ENCODE peak calls at places on chromosome 5, in eight cellular contexts. N is activated effector memory CD4-positive, alpha-beta T cell treated with anti-CD3 and anti-CD28 coated beads, Interleukin-2, amount 50 U/mL, for 16 hours; Y is stimulated activated CD4-positive, alpha-beta T cell treated with anti-CD3 and anti-CD28 coated beads, Interleukin-1b, Interleukin-23, amount 100 ng/mL, for 1 hour; V is COR-L47; R is amniotic epithelial cell; M is amniotic stem cell; X is fibroblast of lung; J is hepatocyte. E is an unnamed sample.

GRCh38 chr5:96312383-96312782 is 120.7 kb downstream of the PCSK1 start:
- DNase-seq in R (no peak), X (no peak), J (no peak), N (no peak), M (no peak), Y (no peak), V (no peak), E (no peak)

GRCh38 chr5:13591621-13592020 is 352.9 kb downstream of the DNAH5 start:
- DNase-seq in R (peak; percentile 86), N (no peak), J (no peak), V (no peak), X (peak; percentile 4), Y (no peak), M (no peak), E (peak; percentile 80)

GRCh38 chr5:139543423-139543991 is 17.6 kb upstream of the UBE2D2 start:
- DNase-seq in R (peak; percentile 31), Y (no peak), M (no peak), X (peak; percentile 25), V (no peak), N (peak; percentile 75), J (peak; percentile 61), E (peak; percentile 66)

GRCh38 chr5:129767927-129768380 is 20.1 kb downstream of the MINAR2 start:
- DNase-seq in R (peak; percentile 84), M (peak; percentile 88), J (peak; percentile 94), Y (peak; percentile 16), V (peak; percentile 83), X (peak; percentile 93), N (peak; percentile 72), E (peak; percentile 87)

GRCh38 chr5:133344266-133344665 is 268.1 kb downstream of the FSTL4 start:
- DNase-seq in V (no peak), Y (no peak), M (no peak), N (no peak), J (no peak), R (no peak), X (no peak), E (no peak)

GRCh38 chr5:42672925-42673324 is 83.7 kb upstream of the CCDC152 start:
- DNase-seq in V (no peak), Y (no peak), R (no peak), J (no peak), X (no peak), N (no peak), M (no peak), E (no peak)

GRCh38 chr5:176785184-176786145 is 24.9 kb upstream of the UNC5A start:
- DNase-seq in N (no peak), M (no peak), X (no peak), J (no peak), Y (no peak), V (no peak), R (no peak), E (no peak)

GRCh38 chr5:6585939-6586646 is 46.8 kb downstream of the NSUN2 start:
- DNase-seq in J (no peak), X (no peak), N (no peak), R (no peak), V (no peak), Y (no peak), M (no peak), E (no peak)

GRCh38 chr5:95931118-95931833 is 30.4 kb downstream of the ELL2 start:
- DNase-seq in Y (no peak), M (no peak), X (no peak), V (no peak), N (no peak), R (no peak), J (no peak), E (no peak)

GRCh38 chr5:79074641-79075040 is 5.1 kb downstream of the BHMT2 start:
- DNase-seq in N (no peak), X (no peak), J (no peak), Y (no peak), V (no peak), M (no peak), R (peak; percentile 55), E (no peak)

GRCh38 chr5:73540192-73540591 is 25.2 kb downstream of the ANKRA2 start:
- DNase-seq in J (peak; percentile 28), N (no peak), V (no peak), X (peak; percentile 32), R (peak; percentile 63), Y (no peak), M (no peak), E (peak; percentile 38)

GRCh38 chr5:158234323-158235158 is 375.6 kb upstream of the CLINT1 start:
- DNase-seq in X (peak; percentile 67), J (peak; percentile 8), V (no peak), M (no peak), Y (no peak), R (no peak), N (no peak), E (no peak)

GRCh38 chr5:61941637-61942036 is 364.4 kb upstream of the KIF2A start:
- DNase-seq in R (no peak), N (no peak), X (no peak), M (no peak), Y (no peak), J (no peak), V (no peak), E (no peak)

GRCh38 chr5:154159343-154159742 is 31.2 kb upstream of the GALNT10 start:
- DNase-seq in J (no peak), N (no peak), Y (no peak), R (peak; percentile 27), M (no peak), V (no peak), X (peak; percentile 8), E (no peak)

GRCh38 chr5:66223637-66224036 is 79.5 kb downstream of the SREK1 start:
- DNase-seq in R (no peak), V (no peak), X (peak; percentile 30), N (no peak), J (no peak), M (no peak), Y (no peak), E (peak; percentile 37)

GRCh38 chr5:176793343-176793699 is 17.0 kb upstream of the UNC5A start:
- DNase-seq in R (no peak), N (no peak), V (no peak), Y (no peak), J (no peak), X (no peak), M (no peak), E (no peak)

GRCh38 chr5:45639038-45639437 is 57.1 kb downstream of the HCN1 start:
- DNase-seq in J (no peak), X (no peak), M (no peak), R (no peak), N (no peak), V (no peak), Y (no peak), E (no peak)

GRCh38 chr5:54302267-54302687 is 8.1 kb downstream of the ARL15 start:
- DNase-seq in M (no peak), J (no peak), V (no peak), N (no peak), Y (no peak), X (peak; percentile 46), R (peak; percentile 68), E (no peak)

GRCh38 chr5:169083394-169084018 is 217.4 kb downstream of the SLIT3 start:
- DNase-seq in R (no peak), N (no peak), M (no peak), Y (no peak), X (no peak), J (no peak), V (no peak), E (no peak)

GRCh38 chr5:62550103-62550502 is 28.5 kb upstream of the LRRC70 start:
- DNase-seq in X (no peak), J (no peak), V (no peak), Y (no peak), M (no peak), R (no peak), N (no peak), E (no peak)

GRCh38 chr5:135087950-135088349 is 53.9 kb upstream of the PITX1 start:
- DNase-seq in N (no peak), X (no peak), V (no peak), R (no peak), M (no peak), J (no peak), Y (no peak), E (no peak)

GRCh38 chr5:82967072-82967471 is 110.1 kb downstream of the TMEM167A start:
- DNase-seq in M (no peak), J (no peak), X (no peak), N (no peak), R (no peak), V (no peak), Y (no peak), E (no peak)

GRCh38 chr5:34916518-34916917 is 1.0 kb downstream of the BRIX1 start:
- DNase-seq in R (no peak), N (no peak), V (no peak), Y (no peak), X (no peak), M (no peak), J (no peak), E (no peak)

GRCh38 chr5:157463621-157464407 is 3.8 kb downstream of the NIPAL4 start:
- DNase-seq in N (peak; percentile 12), M (no peak), J (no peak), V (no peak), X (peak; percentile 22), Y (no peak), R (peak; percentile 56), E (no peak)

GRCh38 chr5:95915999-95916686 is 45.5 kb downstream of the ELL2 start:
- DNase-seq in X (no peak), R (no peak), Y (no peak), N (no peak), V (no peak), J (no peak), M (no peak), E (no peak)

GRCh38 chr5:87944553-87945320 is 323.9 kb downstream of the TMEM161B start:
- DNase-seq in Y (no peak), V (peak; percentile 85), R (no peak), X (no peak), M (no peak), N (no peak), J (no peak), E (no peak)

GRCh38 chr5:137867664-137868063 is at the start of gene MYOT:
- DNase-seq in J (no peak), V (no peak), M (no peak), N (no peak), R (no peak), X (no peak), Y (no peak), E (no peak)

GRCh38 chr5:122738088-122738487 is 36.8 kb upstream of the SNX2 start:
- DNase-seq in X (no peak), R (no peak), J (no peak), N (no peak), Y (no peak), V (no peak), M (no peak), E (no peak)

GRCh38 chr5:54195701-54196100 is 114.7 kb downstream of the ARL15 start:
- DNase-seq in X (no peak), N (no peak), V (no peak), J (no peak), Y (no peak), M (no peak), R (no peak), E (no peak)

GRCh38 chr5:79547982-79548381 is 34.0 kb upstream of the HOMER1 start:
- DNase-seq in M (no peak), R (no peak), N (no peak), J (peak; percentile 28), X (no peak), V (no peak), Y (no peak), E (no peak)

GRCh38 chr5:135263022-135263668 is 135.9 kb downstream of the MACROH2A1 start:
- DNase-seq in X (no peak), M (no peak), J (peak; percentile 72), V (no peak), N (no peak), Y (no peak), R (peak; percentile 71), E (no peak)

GRCh38 chr5:10486511-10487344 is 45.0 kb downstream of the ROPN1L start:
- DNase-seq in Y (no peak), N (no peak), M (no peak), J (no peak), V (no peak), X (no peak), R (no peak), E (no peak)

GRCh38 chr5:125199968-125200841 is 453.8 kb upstream of the ZNF608 start:
- DNase-seq in X (peak; percentile 15), R (peak; percentile 15), J (peak; percentile 34), V (peak; percentile 51), Y (no peak), M (no peak), N (no peak), E (peak; percentile 13)

GRCh38 chr5:155290937-155291336 is 277.4 kb downstream of the KIF4B start:
- DNase-seq in M (no peak), N (no peak), R (no peak), V (no peak), Y (no peak), X (no peak), J (no peak), E (no peak)